ENCODE peak calls at places on chromosomes 13 and 19, in ten cellular contexts. M is activated T-cell treated with anti-CD3 and anti-CD28 coated beads, Interleukin-2, amount 50 U/mL, for 1 hour; X is choroid plexus epithelial cell; T is neuronal stem cell; F is nucleus accumbens; R is stimulated activated CD8-positive, alpha-beta memory T cell treated with anti-CD3 and anti-CD28 coated beads, Interleukin-4, amount 100 ng/mL, for 1 hour; Z is HFFc6; S is immature natural killer cell; V is GM03348; B is CD8-positive, alpha-beta T cell. K is an unnamed sample.

GRCh38 chr13:41700790-41701310 is 243.5 kb downstream of the RGCC start:
- DNase-seq in M (no peak), X (peak), T (no peak), F (no peak), R (no peak), Z (peak), S (no peak), V (peak), B (no peak), K (no peak)

GRCh38 chr13:108609353-108609752 is 20.1 kb upstream of the MYO16 start:
- DNase-seq in M (no peak), X (peak), T (no peak), F (no peak), R (no peak), Z (no peak), S (no peak), V (peak), B (no peak), K (no peak)

GRCh38 chr13:58893396-58893795 is 1261.9 kb downstream of the PCDH17 start:
- DNase-seq in M (no peak), X (peak), T (no peak), F (no peak), R (no peak), Z (no peak), S (no peak), V (no peak), B (no peak), K (no peak)

GRCh38 chr13:66520511-66521390 is 709.4 kb downstream of the PCDH9 start:
- DNase-seq in M (no peak), X (no peak), T (no peak), F (no peak), R (no peak), Z (no peak), S (no peak), V (no peak), B (no peak), K (no peak)

GRCh38 chr19:46495789-46496099 is at the start of gene PNMA8B:
- DNase-seq in M (peak), X (peak), T (peak), F (peak), R (no peak), Z (no peak), S (no peak), V (peak), B (no peak), K (peak)

GRCh38 chr19:16235811-16236710 is 38.4 kb downstream of the AP1M1 start:
- DNase-seq in M (no peak), X (no peak), T (no peak), F (no peak), R (no peak), Z (no peak), S (no peak), V (no peak), B (no peak), K (no peak)

GRCh38 chr19:37635076-37636056 is 19.9 kb downstream of the ZFP30 start:
- DNase-seq in M (no peak), X (peak), T (no peak), F (no peak), R (no peak), Z (no peak), S (no peak), V (no peak), B (no peak), K (no peak)

GRCh38 chr13:73914119-73914518 is 220.1 kb downstream of the KLF12 start:
- DNase-seq in M (no peak), X (peak), T (no peak), F (no peak), R (no peak), Z (no peak), S (no peak), V (peak), B (no peak), K (no peak)

GRCh38 chr19:29815231-29815630 is 3.4 kb downstream of the CCNE1 start:
- DNase-seq in M (no peak), X (no peak), T (no peak), F (no peak), R (no peak), Z (no peak), S (no peak), V (no peak), B (no peak), K (no peak)

GRCh38 chr19:660793-661426 is 2.1 kb downstream of the RNF126 start:
- DNase-seq in M (no peak), X (no peak), T (no peak), F (no peak), R (no peak), Z (no peak), S (no peak), V (no peak), B (no peak), K (no peak)

GRCh38 chr19:30448386-30449130 is 76.4 kb downstream of the ZNF536 start:
- DNase-seq in M (no peak), X (no peak), T (no peak), F (no peak), R (no peak), Z (no peak), S (no peak), V (peak), B (no peak), K (no peak)

GRCh38 chr19:12603714-12604113 is 6.9 kb downstream of the ZNF490 start:
- DNase-seq in M (no peak), X (peak), T (no peak), F (no peak), R (no peak), Z (no peak), S (no peak), V (no peak), B (no peak), K (no peak)

GRCh38 chr13:19618925-19619324 is 14.5 kb upstream of the MPHOSPH8 start:
- DNase-seq in M (no peak), X (peak), T (no peak), F (no peak), R (no peak), Z (peak), S (no peak), V (peak), B (no peak), K (no peak)

GRCh38 chr19:47001584-47001983 is 18.1 kb upstream of the NPAS1 start:
- DNase-seq in M (no peak), X (no peak), T (no peak), F (no peak), R (no peak), Z (no peak), S (no peak), V (no peak), B (no peak), K (no peak)

GRCh38 chr19:9139609-9140158 is 513 bp upstream of the ZNF317 start:
- DNase-seq in M (no peak), X (no peak), T (no peak), F (no peak), R (no peak), Z (no peak), S (no peak), V (no peak), B (no peak), K (no peak)

GRCh38 chr13:111850458-111850857 is 216.5 kb upstream of the SOX1 start:
- DNase-seq in M (no peak), X (no peak), T (no peak), F (no peak), R (no peak), Z (no peak), S (no peak), V (no peak), B (no peak), K (no peak)

GRCh38 chr19:14472202-14472961 is 2.8 kb downstream of the PTGER1 start:
- DNase-seq in M (peak), X (peak), T (peak), F (no peak), R (peak), Z (no peak), S (peak), V (peak), B (peak), K (no peak)

GRCh38 chr13:48401480-48401879 is 11.4 kb downstream of the LPAR6 start:
- DNase-seq in M (no peak), X (peak), T (no peak), F (no peak), R (no peak), Z (no peak), S (no peak), V (peak), B (no peak), K (no peak)

GRCh38 chr19:29483944-29484581 is 41.7 kb upstream of the VSTM2B start:
- DNase-seq in M (no peak), X (no peak), T (no peak), F (no peak), R (no peak), Z (no peak), S (no peak), V (peak), B (no peak), K (no peak)

GRCh38 chr19:39679791-39680168 is 24.1 kb downstream of the LGALS16 start:
- DNase-seq in M (no peak), X (no peak), T (no peak), F (no peak), R (no peak), Z (no peak), S (no peak), V (no peak), B (no peak), K (no peak)

GRCh38 chr13:102913924-102914628 is 68.2 kb downstream of the ERCC5 start:
- DNase-seq in M (no peak), X (peak), T (no peak), F (no peak), R (no peak), Z (no peak), S (no peak), V (no peak), B (no peak), K (peak)

GRCh38 chr13:41401371-41401770 is 56.0 kb upstream of the RGCC start:
- DNase-seq in M (no peak), X (no peak), T (no peak), F (no peak), R (no peak), Z (no peak), S (no peak), V (no peak), B (no peak), K (no peak)

GRCh38 chr13:107124129-107124718 is 556.3 kb upstream of the ARGLU1 start:
- DNase-seq in M (no peak), X (peak), T (peak), F (no peak), R (no peak), Z (no peak), S (no peak), V (peak), B (no peak), K (no peak)

GRCh38 chr13:112442483-112443090 is 66.4 kb downstream of the SPACA7 start:
- DNase-seq in M (no peak), X (no peak), T (peak), F (no peak), R (no peak), Z (no peak), S (no peak), V (no peak), B (no peak), K (no peak)

GRCh38 chr13:33953203-33953602 is 135.3 kb downstream of the RFC3 start:
- DNase-seq in M (no peak), X (peak), T (no peak), F (no peak), R (no peak), Z (peak), S (no peak), V (peak), B (no peak), K (no peak)

GRCh38 chr13:29840585-29840984 is 9.8 kb downstream of the UBL3 start:
- DNase-seq in M (no peak), X (no peak), T (no peak), F (no peak), R (no peak), Z (no peak), S (no peak), V (no peak), B (no peak), K (no peak)

GRCh38 chr19:13841339-13842293 is 35.3 kb upstream of the NANOS3 start:
- DNase-seq in M (peak), X (no peak), T (no peak), F (no peak), R (no peak), Z (peak), S (peak), V (no peak), B (no peak), K (no peak)

GRCh38 chr13:110400786-110401533 is 93.9 kb downstream of the COL4A2 start:
- DNase-seq in M (no peak), X (peak), T (no peak), F (no peak), R (no peak), Z (peak), S (no peak), V (peak), B (no peak), K (no peak)

GRCh38 chr13:29619995-29620394 is 24.5 kb upstream of the SLC7A1 start:
- DNase-seq in M (no peak), X (peak), T (no peak), F (no peak), R (no peak), Z (peak), S (no peak), V (peak), B (no peak), K (no peak)

GRCh38 chr19:48445606-48446481 is at the start of gene GRWD1:
- DNase-seq in M (peak), X (peak), T (peak), F (peak), R (peak), Z (peak), S (peak), V (peak), B (peak), K (peak)

GRCh38 chr19:46409146-46409545 is 4.2 kb downstream of the CCDC8 start:
- DNase-seq in M (no peak), X (no peak), T (no peak), F (no peak), R (no peak), Z (no peak), S (no peak), V (no peak), B (no peak), K (no peak)

GRCh38 chr13:21548577-21548976 is 55.4 kb downstream of the MICU2 start:
- DNase-seq in M (no peak), X (no peak), T (no peak), F (no peak), R (no peak), Z (no peak), S (no peak), V (no peak), B (no peak), K (no peak)

GRCh38 chr13:31803327-31803726 is 64.0 kb downstream of the RXFP2 start:
- DNase-seq in M (no peak), X (no peak), T (no peak), F (no peak), R (no peak), Z (no peak), S (no peak), V (no peak), B (no peak), K (no peak)

GRCh38 chr13:40126301-40127085 is 471.0 kb downstream of the COG6 start:
- DNase-seq in M (no peak), X (no peak), T (no peak), F (no peak), R (no peak), Z (no peak), S (no peak), V (no peak), B (no peak), K (no peak)

GRCh38 chr13:109843695-109844094 is 57.3 kb upstream of the IRS2 start:
- DNase-seq in M (no peak), X (no peak), T (no peak), F (no peak), R (no peak), Z (no peak), S (no peak), V (no peak), B (no peak), K (no peak)

GRCh38 chr13:49436890-49437289 is 7.0 kb downstream of the CAB39L start:
- DNase-seq in M (no peak), X (peak), T (no peak), F (no peak), R (no peak), Z (peak), S (no peak), V (peak), B (no peak), K (peak)

GRCh38 chr13:78852709-78853108 is 193.8 kb upstream of the OBI1 start:
- DNase-seq in M (no peak), X (no peak), T (no peak), F (no peak), R (no peak), Z (no peak), S (no peak), V (no peak), B (no peak), K (no peak)

GRCh38 chr19:7932276-7932929 is 6.5 kb upstream of the CTXN1 start:
- DNase-seq in M (no peak), X (no peak), T (no peak), F (no peak), R (no peak), Z (no peak), S (no peak), V (no peak), B (no peak), K (no peak)